ENCODE peak calls at places on chromosomes 1 and 21, in six cellular contexts. I, N, C, E, D and H are unnamed samples.

GRCh38 chr1:206511362-206512064 is 4.2 kb downstream of the RASSF5 start:
- DNase-seq in I (no peak), N (no peak), C (no peak), E (no peak), D (no peak), H (no peak)

GRCh38 chr1:27824411-27824810 is 6.2 kb upstream of the PPP1R8 start:
- DNase-seq in I (no peak), N (no peak), C (no peak), E (no peak), D (no peak), H (no peak)

GRCh38 chr1:119141020-119141424 is 569 bp upstream of the WARS2 start:
- DNase-seq in I (no peak), N (peak; percentile 30), C (peak; percentile 49), E (peak; percentile 26), D (no peak), H (no peak)

GRCh38 chr1:156705918-156706646 is 699 bp upstream of the CRABP2 start:
- DNase-seq in I (peak; percentile 92), N (no peak), C (peak; percentile 69), E (peak; percentile 96), D (peak; percentile 88), H (peak; percentile 95)

GRCh38 chr1:225470210-225470609 is 42.4 kb upstream of the LBR start:
- DNase-seq in I (no peak), N (no peak), C (no peak), E (no peak), D (no peak), H (no peak)

GRCh38 chr1:7229186-7229585 is 443.9 kb downstream of the CAMTA1 start:
- DNase-seq in I (no peak), N (no peak), C (no peak), E (no peak), D (no peak), H (no peak)

GRCh38 chr1:59640851-59641250 is 173.9 kb upstream of the HOOK1 start:
- DNase-seq in I (no peak), N (no peak), C (no peak), E (no peak), D (no peak), H (no peak)

GRCh38 chr1:8302181-8302681 is 15.7 kb upstream of the SLC45A1 start:
- DNase-seq in I (no peak), N (no peak), C (no peak), E (no peak), D (no peak), H (no peak)

GRCh38 chr1:215083408-215083961 is 948 bp downstream of the KCNK2 start:
- DNase-seq in I (no peak), N (no peak), C (no peak), E (peak; percentile 25), D (no peak), H (no peak)

GRCh38 chr1:6414443-6414844 is 5.3 kb downstream of the HES2 start:
- DNase-seq in I (peak; percentile 80), N (no peak), C (peak; percentile 63), E (no peak), D (peak; percentile 76), H (no peak)

GRCh38 chr1:34477632-34478141 is 277.2 kb upstream of the GJB5 start:
- DNase-seq in I (no peak), N (no peak), C (no peak), E (no peak), D (no peak), H (no peak)

GRCh38 chr1:154151311-154151710 is 3.6 kb downstream of the NUP210L start:
- DNase-seq in I (no peak), N (no peak), C (no peak), E (no peak), D (no peak), H (no peak)

GRCh38 chr1:196655037-196655436 is 3.2 kb downstream of the CFH start:
- DNase-seq in I (no peak), N (no peak), C (no peak), E (no peak), D (no peak), H (no peak)

GRCh38 chr21:35904995-35905972 is 155.0 kb downstream of the SETD4 start:
- DNase-seq in I (no peak), N (no peak), C (no peak), E (no peak), D (no peak), H (no peak)

GRCh38 chr1:154759196-154759595 is 110.9 kb downstream of the KCNN3 start:
- DNase-seq in I (no peak), N (no peak), C (no peak), E (no peak), D (no peak), H (no peak)

GRCh38 chr1:63276625-63277024 is 45.7 kb upstream of the FOXD3 start:
- DNase-seq in I (no peak), N (no peak), C (no peak), E (no peak), D (no peak), H (no peak)

GRCh38 chr1:147504801-147505303 is 36.4 kb upstream of the BCL9 start:
- DNase-seq in I (no peak), N (no peak), C (no peak), E (peak; percentile 41), D (no peak), H (no peak)

GRCh38 chr1:93448983-93449805 is 1.3 kb downstream of the FNBP1L start:
- DNase-seq in I (no peak), N (peak; percentile 38), C (peak; percentile 76), E (no peak), D (peak; percentile 21), H (no peak)

GRCh38 chr1:86197206-86197855 is 40.8 kb upstream of the COL24A1 start:
- DNase-seq in I (no peak), N (no peak), C (no peak), E (no peak), D (no peak), H (no peak)

GRCh38 chr1:1084028-1084371 is 9.9 kb upstream of the RNF223 start:
- DNase-seq in I (no peak), N (no peak), C (no peak), E (no peak), D (no peak), H (no peak)

GRCh38 chr1:30412241-30413110 is 310.9 kb downstream of the MATN1 start:
- DNase-seq in I (peak; percentile 41), N (peak; percentile 22), C (no peak), E (no peak), D (peak; percentile 10), H (no peak)

GRCh38 chr21:33362044-33362555 is 37.3 kb downstream of the IFNAR1 start:
- DNase-seq in I (no peak), N (peak; percentile 46), C (peak; percentile 63), E (no peak), D (no peak), H (no peak)

GRCh38 chr1:45050931-45051748 is 39.1 kb downstream of the UROD start:
- DNase-seq in I (peak; percentile 47), N (no peak), C (no peak), E (no peak), D (peak; percentile 32), H (no peak)

GRCh38 chr1:114756009-114756892 is 1.5 kb downstream of the CSDE1 start:
- DNase-seq in I (peak; percentile 65), N (no peak), C (no peak), E (no peak), D (peak; percentile 61), H (no peak)

GRCh38 chr1:114755006-114755936 is 2.5 kb downstream of the CSDE1 start:
- DNase-seq in I (no peak), N (no peak), C (no peak), E (no peak), D (no peak), H (no peak)

GRCh38 chr1:114756949-114757454 is 782 bp downstream of the CSDE1 start:
- DNase-seq in I (no peak), N (peak; percentile 44), C (peak; percentile 29), E (peak; percentile 36), D (no peak), H (no peak)

GRCh38 chr1:114758251-114758832 is 558 bp upstream of the CSDE1 start:
- DNase-seq in I (no peak), N (no peak), C (no peak), E (no peak), D (no peak), H (no peak)

GRCh38 chr1:114757455-114758250 is at the start of gene CSDE1:
- DNase-seq in I (peak; percentile 91), N (peak; percentile 98), C (peak; percentile 99), E (peak; percentile 95), D (peak; percentile 91), H (peak; percentile 62)
- TF ChIP-seq CTCF in I (peak; percentile 14), N (no peak), C (no peak), E (peak; percentile 70), D (peak; percentile 36), H (peak; percentile 40)

GRCh38 chr1:152398812-152399698 is 15.0 kb downstream of the CRNN start:
- DNase-seq in I (no peak), N (no peak), C (peak; percentile 23), E (no peak), D (peak; percentile 23), H (no peak)
- TF ChIP-seq CTCF in I (peak; percentile 23), N (no peak), C (no peak), E (no peak), D (peak; percentile 0), H (peak; percentile 38)

GRCh38 chr1:43704838-43705237 is 2.5 kb upstream of the ST3GAL3 start:
- DNase-seq in I (no peak), N (no peak), C (no peak), E (no peak), D (no peak), H (no peak)
- TF ChIP-seq CTCF in I (no peak), N (no peak), C (no peak), E (no peak), D (no peak), H (peak; percentile 8)

GRCh38 chr1:46194641-46195179 is 3.5 kb downstream of the POMGNT1 start:
- DNase-seq in I (no peak), N (no peak), C (no peak), E (no peak), D (no peak), H (no peak)

GRCh38 chr1:46197551-46198025 is 646 bp downstream of the POMGNT1 start:
- DNase-seq in I (no peak), N (no peak), C (no peak), E (no peak), D (no peak), H (no peak)

GRCh38 chr1:46199233-46199749 is 1.1 kb upstream of the POMGNT1 start:
- DNase-seq in I (no peak), N (no peak), C (no peak), E (no peak), D (no peak), H (no peak)

GRCh38 chr1:46196609-46197008 is 1.6 kb downstream of the POMGNT1 start:
- DNase-seq in I (no peak), N (no peak), C (no peak), E (no peak), D (no peak), H (no peak)

DNA sequence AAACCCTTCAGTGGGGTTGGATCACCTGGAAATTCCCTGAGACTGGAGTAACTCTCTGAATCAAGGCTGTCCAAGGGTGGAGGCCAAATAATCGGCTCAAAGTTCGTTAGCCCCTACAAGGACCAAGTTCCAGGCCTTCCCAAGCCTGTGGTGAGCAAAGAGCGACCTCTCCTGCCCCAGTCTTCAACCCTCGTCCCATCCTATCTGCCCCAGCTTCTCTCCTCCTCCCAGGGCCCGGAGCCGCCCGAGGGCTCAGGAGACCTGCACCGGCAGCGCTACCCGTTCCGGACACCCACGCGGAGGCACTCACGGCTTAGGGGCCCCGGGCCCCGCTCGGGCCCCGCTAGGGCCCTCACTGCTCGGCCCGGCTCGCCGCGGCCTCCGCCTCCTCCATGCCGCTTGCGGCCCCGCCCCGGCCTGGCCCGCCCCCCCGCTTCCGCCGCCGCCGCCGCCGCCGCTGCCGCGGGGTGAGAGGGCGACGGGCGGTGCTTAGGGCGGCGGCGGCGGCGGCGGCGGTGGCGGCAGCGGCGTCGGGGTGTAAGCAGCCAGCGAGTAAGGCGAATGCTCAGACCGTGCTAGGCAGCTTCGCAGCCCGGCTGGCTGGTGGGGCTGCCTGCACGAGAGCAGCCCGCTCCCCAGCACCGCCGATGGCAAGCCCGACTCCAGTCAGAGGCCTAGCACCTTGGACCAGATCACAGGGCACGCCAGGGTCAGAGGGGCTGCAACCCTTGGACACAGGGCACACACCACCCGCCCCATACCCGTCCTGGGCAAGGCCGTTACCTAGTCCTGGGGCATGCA is at the start of gene POMGNT1:
- DNase-seq in I (peak; percentile 97), N (peak; percentile 65), C (peak; percentile 73), E (peak; percentile 55), D (peak; percentile 95), H (peak; percentile 94)
- TF ChIP-seq CTCF in I (no peak), N (no peak), C (no peak), E (no peak), D (peak; percentile 10), H (peak; percentile 6)